ENCODE peak calls at places on chromosomes 11 and 22, in five cellular contexts. One of them, this sample, is unnamed.

GRCh38 chr11:2892215-2893020 is 6.8 kb upstream of the CDKN1C start:
- DNase-seq in spleen: peak; percentile 90
- DNase-seq in CD4-positive, alpha-beta T cell: peak; percentile 61
- DNase-seq in Panc1: no peak
- DNase-seq in left lung: no peak
- DNase-seq in this sample: no peak

GRCh38 chr11:86745571-86745970 is 54.8 kb upstream of the PRSS23 start:
- DNase-seq in spleen: no peak
- DNase-seq in CD4-positive, alpha-beta T cell: no peak
- DNase-seq in Panc1: no peak
- DNase-seq in left lung: no peak
- DNase-seq in this sample: peak; percentile 23

GRCh38 chr11:117985953-117986887 is at the start of gene IL10RA:
- DNase-seq in spleen: peak; percentile 98
- DNase-seq in CD4-positive, alpha-beta T cell: peak; percentile 57
- DNase-seq in left lung: peak; percentile 98
- DNase-seq in Panc1: no peak
- DNase-seq in this sample: no peak

GRCh38 chr11:12674936-12675696 is 895 bp downstream of the TEAD1 start:
- DNase-seq in spleen: no peak
- DNase-seq in Panc1: no peak
- DNase-seq in CD4-positive, alpha-beta T cell: no peak
- DNase-seq in left lung: peak; percentile 76
- DNase-seq in this sample: no peak

GRCh38 chr11:3073029-3073435 is 15.8 kb upstream of the CARS1 start:
- DNase-seq in Panc1: no peak
- DNase-seq in CD4-positive, alpha-beta T cell: no peak
- DNase-seq in spleen: no peak
- DNase-seq in left lung: no peak
- DNase-seq in this sample: peak; percentile 75

GRCh38 chr11:117807482-117808272 is 10.7 kb upstream of the DSCAML1 start:
- DNase-seq in left lung: peak; percentile 88
- DNase-seq in spleen: peak; percentile 91
- DNase-seq in CD4-positive, alpha-beta T cell: peak; percentile 61
- DNase-seq in Panc1: no peak
- DNase-seq in this sample: no peak

GRCh38 chr11:23311986-23312940 is 452.0 kb upstream of the CCDC179 start:
- DNase-seq in Panc1: no peak
- DNase-seq in left lung: no peak
- DNase-seq in spleen: no peak
- DNase-seq in CD4-positive, alpha-beta T cell: no peak
- DNase-seq in this sample: no peak

GRCh38 chr11:6385046-6385777 is 5.1 kb upstream of the SMPD1 start:
- DNase-seq in spleen: no peak
- DNase-seq in Panc1: no peak
- DNase-seq in CD4-positive, alpha-beta T cell: no peak
- DNase-seq in left lung: no peak
- DNase-seq in this sample: no peak

GRCh38 chr11:132681971-132682370 is 850.3 kb downstream of the OPCML start:
- DNase-seq in CD4-positive, alpha-beta T cell: no peak
- DNase-seq in left lung: peak; percentile 24
- DNase-seq in spleen: no peak
- DNase-seq in Panc1: no peak
- DNase-seq in this sample: no peak

GRCh38 chr11:130527648-130528300 is 79.3 kb downstream of the ADAMTS15 start:
- DNase-seq in CD4-positive, alpha-beta T cell: no peak
- DNase-seq in spleen: no peak
- DNase-seq in Panc1: no peak
- DNase-seq in left lung: no peak
- DNase-seq in this sample: no peak

GRCh38 chr11:61731956-61732675 is 20.3 kb upstream of the MYRF start:
- DNase-seq in left lung: no peak
- DNase-seq in spleen: no peak
- DNase-seq in Panc1: no peak
- DNase-seq in CD4-positive, alpha-beta T cell: no peak
- DNase-seq in this sample: no peak

GRCh38 chr11:82960000-82960778 is 58.7 kb downstream of the DDIAS start:
- DNase-seq in CD4-positive, alpha-beta T cell: peak; percentile 51
- DNase-seq in spleen: no peak
- DNase-seq in Panc1: no peak
- DNase-seq in left lung: no peak
- DNase-seq in this sample: no peak

GRCh38 chr22:42438293-42438650 is 6.1 kb upstream of the NFAM1 start:
- DNase-seq in Panc1: no peak
- DNase-seq in CD4-positive, alpha-beta T cell: no peak
- DNase-seq in left lung: no peak
- DNase-seq in spleen: no peak
- DNase-seq in this sample: no peak

GRCh38 chr11:112655386-112655785 is 305.8 kb upstream of the NCAM1 start:
- DNase-seq in Panc1: no peak
- DNase-seq in CD4-positive, alpha-beta T cell: no peak
- DNase-seq in left lung: no peak
- DNase-seq in spleen: no peak
- DNase-seq in this sample: no peak

GRCh38 chr11:10401275-10401674 is 53.8 kb upstream of the AMPD3 start:
- DNase-seq in spleen: no peak
- DNase-seq in left lung: no peak
- DNase-seq in Panc1: no peak
- DNase-seq in CD4-positive, alpha-beta T cell: no peak
- DNase-seq in this sample: no peak

GRCh38 chr11:23236846-23237550 is 376.7 kb upstream of the CCDC179 start:
- DNase-seq in CD4-positive, alpha-beta T cell: no peak
- DNase-seq in spleen: no peak
- DNase-seq in left lung: no peak
- DNase-seq in Panc1: no peak
- DNase-seq in this sample: no peak

GRCh38 chr11:76885390-76886097 is 24.8 kb downstream of the ACER3 start:
- DNase-seq in left lung: no peak
- DNase-seq in Panc1: no peak
- DNase-seq in CD4-positive, alpha-beta T cell: no peak
- DNase-seq in spleen: no peak
- DNase-seq in this sample: peak; percentile 88

GRCh38 chr22:50581950-50582561 is 593 bp downstream of the CHKB start:
- DNase-seq in Panc1: no peak
- DNase-seq in left lung: no peak
- DNase-seq in spleen: no peak
- DNase-seq in CD4-positive, alpha-beta T cell: no peak
- DNase-seq in this sample: no peak

GRCh38 chr11:17350455-17351170 is 987 bp upstream of the NCR3LG1 start:
- DNase-seq in CD4-positive, alpha-beta T cell: no peak
- DNase-seq in left lung: no peak
- DNase-seq in Panc1: no peak
- DNase-seq in spleen: no peak
- DNase-seq in this sample: no peak

GRCh38 chr22:26513852-26514251 is 1.6 kb upstream of the TFIP11 start:
- DNase-seq in left lung: no peak
- DNase-seq in spleen: no peak
- DNase-seq in CD4-positive, alpha-beta T cell: no peak
- DNase-seq in Panc1: no peak
- DNase-seq in this sample: no peak

GRCh38 chr11:94734563-94735275 is 33.4 kb upstream of the AMOTL1 start:
- DNase-seq in spleen: no peak
- DNase-seq in left lung: no peak
- DNase-seq in Panc1: no peak
- DNase-seq in CD4-positive, alpha-beta T cell: no peak
- DNase-seq in this sample: no peak

GRCh38 chr11:12142179-12142578 is 31.8 kb downstream of the MICAL2 start:
- DNase-seq in left lung: no peak
- DNase-seq in Panc1: no peak
- DNase-seq in spleen: no peak
- DNase-seq in CD4-positive, alpha-beta T cell: no peak
- DNase-seq in this sample: no peak

GRCh38 chr22:23591203-23591791 is 11.2 kb upstream of the IGLL1 start:
- DNase-seq in CD4-positive, alpha-beta T cell: peak; percentile 32
- DNase-seq in left lung: no peak
- DNase-seq in Panc1: peak; percentile 38
- DNase-seq in spleen: peak; percentile 82
- DNase-seq in this sample: no peak

GRCh38 chr22:30902496-30903357 is 65.8 kb downstream of the MORC2 start:
- DNase-seq in left lung: no peak
- DNase-seq in Panc1: no peak
- DNase-seq in CD4-positive, alpha-beta T cell: no peak
- DNase-seq in spleen: no peak
- DNase-seq in this sample: no peak

DNA sequence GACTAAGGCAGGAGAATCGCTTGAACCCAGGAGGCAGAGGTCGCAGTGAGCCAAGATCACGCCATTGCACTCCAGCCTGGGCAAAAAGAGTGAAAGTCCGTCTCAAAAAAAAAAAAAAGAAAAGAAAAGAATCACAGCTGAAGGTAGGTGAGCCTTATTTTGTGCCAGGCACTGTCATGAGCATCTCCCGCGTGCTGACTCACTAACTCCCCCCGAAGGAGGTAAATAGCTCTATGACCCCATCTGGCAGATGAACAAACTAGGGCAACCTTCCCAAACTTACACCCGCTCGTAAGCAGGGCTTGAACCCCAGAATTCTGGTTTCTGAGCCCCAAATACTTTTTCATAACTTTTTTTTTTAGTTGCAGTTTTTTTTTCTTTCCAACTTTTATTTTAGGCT is 60.3 kb downstream of the ANO1 start:
- DNase-seq in CD4-positive, alpha-beta T cell: no peak
- DNase-seq in spleen: no peak
- DNase-seq in left lung: no peak
- DNase-seq in Panc1: no peak
- DNase-seq in this sample: no peak
- TF ChIP-seq CTCF in CD4-positive, alpha-beta T cell: no peak
- TF ChIP-seq CTCF in spleen: no peak
- TF ChIP-seq CTCF in left lung: no peak
- TF ChIP-seq CTCF in Panc1: no peak
- TF ChIP-seq CTCF in this sample: no peak

GRCh38 chr11:1867381-1867780 is 14.5 kb downstream of the LSP1 start:
- DNase-seq in left lung: peak; percentile 33
- DNase-seq in CD4-positive, alpha-beta T cell: no peak
- DNase-seq in spleen: peak; percentile 75
- DNase-seq in Panc1: no peak
- DNase-seq in this sample: no peak

GRCh38 chr11:1868056-1868635 is 15.3 kb downstream of the LSP1 start:
- DNase-seq in CD4-positive, alpha-beta T cell: no peak
- DNase-seq in left lung: peak; percentile 70
- DNase-seq in spleen: no peak
- DNase-seq in Panc1: no peak
- DNase-seq in this sample: no peak

GRCh38 chr11:1864831-1865665 is 12.2 kb downstream of the LSP1 start:
- DNase-seq in spleen: peak; percentile 77
- DNase-seq in Panc1: no peak
- DNase-seq in left lung: peak; percentile 63
- DNase-seq in CD4-positive, alpha-beta T cell: no peak
- DNase-seq in this sample: no peak

GRCh38 chr11:1866776-1867175 is 13.9 kb downstream of the LSP1 start:
- DNase-seq in left lung: no peak
- DNase-seq in spleen: peak; percentile 70
- DNase-seq in Panc1: no peak
- DNase-seq in CD4-positive, alpha-beta T cell: no peak
- DNase-seq in this sample: no peak

DNA sequence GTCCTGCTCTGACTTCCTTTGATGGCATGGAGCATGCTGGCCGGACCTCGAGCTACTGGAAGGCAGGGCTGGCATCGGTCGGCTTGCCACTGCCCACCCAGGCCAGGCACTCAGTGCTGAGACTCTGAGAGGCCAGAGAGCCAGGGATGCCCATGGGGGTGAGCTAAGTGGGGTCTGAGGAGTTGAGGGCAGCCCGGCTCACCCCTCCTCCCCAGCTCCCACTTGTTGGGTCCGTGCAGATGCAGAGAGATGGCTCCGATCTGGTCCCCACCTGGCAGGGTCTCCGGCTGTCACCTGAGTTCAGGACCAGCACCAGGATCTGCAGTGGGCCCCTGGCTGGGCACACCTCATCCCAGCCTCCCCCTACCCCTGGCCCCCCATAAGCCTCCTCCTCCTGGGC is 13.3 kb downstream of the LSP1 start:
- DNase-seq in left lung: peak; percentile 50
- DNase-seq in spleen: peak; percentile 75
- DNase-seq in CD4-positive, alpha-beta T cell: no peak
- DNase-seq in Panc1: no peak
- DNase-seq in this sample: no peak
- H3K27me3 ChIP-seq in left lung: peaks cover 37% of the 10 kb centered on the region
- H3K27me3 ChIP-seq in spleen: no peaks in the 10 kb centered on the region
- H3K27me3 ChIP-seq in CD4-positive, alpha-beta T cell: no peaks in the 10 kb centered on the region
- H3K27me3 ChIP-seq in Panc1: no peaks in the 10 kb centered on the region
- H3K27me3 ChIP-seq in this sample: peaks cover 37% of the 10 kb centered on the region

GRCh38 chr11:20511982-20512381 is 87.4 kb upstream of the SLC6A5 start:
- DNase-seq in Panc1: no peak
- DNase-seq in left lung: no peak
- DNase-seq in spleen: no peak
- DNase-seq in CD4-positive, alpha-beta T cell: no peak
- DNase-seq in this sample: no peak

GRCh38 chr11:20518323-20518834 is 81.0 kb upstream of the SLC6A5 start:
- DNase-seq in CD4-positive, alpha-beta T cell: no peak
- DNase-seq in Panc1: no peak
- DNase-seq in spleen: no peak
- DNase-seq in left lung: no peak
- DNase-seq in this sample: no peak

DNA sequence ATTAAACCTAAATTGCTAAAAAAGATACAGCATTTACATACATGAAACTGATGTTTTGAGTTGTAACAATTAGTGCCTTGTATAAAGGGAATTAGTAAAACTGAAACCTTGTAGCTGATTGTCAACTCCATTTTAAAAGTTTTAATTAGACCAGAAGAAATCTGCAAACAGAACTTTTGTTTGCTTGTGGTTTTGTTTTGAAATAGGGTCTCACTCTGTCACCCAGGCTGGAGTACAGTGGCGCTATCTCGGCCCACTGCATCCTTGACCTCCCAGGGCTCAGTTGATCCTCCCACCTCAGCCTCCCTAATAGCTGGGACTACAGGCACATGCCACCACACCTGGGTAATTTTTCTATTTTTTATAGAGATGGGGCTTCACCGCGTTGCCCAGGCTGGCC is 86.5 kb upstream of the SLC6A5 start:
- DNase-seq in Panc1: no peak
- DNase-seq in left lung: no peak
- DNase-seq in CD4-positive, alpha-beta T cell: no peak
- DNase-seq in spleen: no peak
- DNase-seq in this sample: no peak
- TF ChIP-seq CTCF in Panc1: no peak
- TF ChIP-seq CTCF in left lung: no peak
- TF ChIP-seq CTCF in CD4-positive, alpha-beta T cell: no peak
- TF ChIP-seq CTCF in spleen: no peak
- TF ChIP-seq CTCF in this sample: no peak

GRCh38 chr22:38452373-38453064 is 2.5 kb downstream of the KCNJ4 start:
- DNase-seq in spleen: no peak
- DNase-seq in Panc1: no peak
- DNase-seq in CD4-positive, alpha-beta T cell: no peak
- DNase-seq in left lung: no peak
- DNase-seq in this sample: no peak

GRCh38 chr22:38450234-38450797 is 4.7 kb downstream of the KCNJ4 start:
- DNase-seq in CD4-positive, alpha-beta T cell: no peak
- DNase-seq in left lung: peak; percentile 37
- DNase-seq in spleen: no peak
- DNase-seq in Panc1: no peak
- DNase-seq in this sample: no peak

GRCh38 chr22:38449776-38450175 is 5.2 kb downstream of the KCNJ4 start:
- DNase-seq in spleen: no peak
- DNase-seq in CD4-positive, alpha-beta T cell: no peak
- DNase-seq in Panc1: no peak
- DNase-seq in left lung: no peak
- DNase-seq in this sample: no peak

GRCh38 chr22:38451864-38452263 is 3.1 kb downstream of the KCNJ4 start:
- DNase-seq in spleen: no peak
- DNase-seq in left lung: no peak
- DNase-seq in Panc1: no peak
- DNase-seq in CD4-positive, alpha-beta T cell: no peak
- DNase-seq in this sample: no peak

GRCh38 chr22:38451404-38451803 is 3.6 kb downstream of the KCNJ4 start:
- DNase-seq in CD4-positive, alpha-beta T cell: no peak
- DNase-seq in Panc1: no peak
- DNase-seq in spleen: no peak
- DNase-seq in left lung: no peak
- DNase-seq in this sample: no peak
- H3K27me3 ChIP-seq in CD4-positive, alpha-beta T cell: peaks cover 23% of the 10 kb centered on the region
- H3K27me3 ChIP-seq in Panc1: no peaks in the 10 kb centered on the region
- H3K27me3 ChIP-seq in spleen: peaks cover 95% of the 10 kb centered on the region
- H3K27me3 ChIP-seq in left lung: peaks cover 89% of the 10 kb centered on the region
- H3K27me3 ChIP-seq in this sample: peaks cover 67% of the 10 kb centered on the region